ENCODE peak calls at places on chromosomes 2 and 18, in eight cellular contexts. One of them, this sample, is unnamed.

GRCh38 chr2:161426788-161427412 is 10.8 kb downstream of the TBR1 start:
- DNase-seq in astrocyte of the spinal cord: peak; percentile 46
- DNase-seq in ACHN: no peak
- DNase-seq in effector memory CD8-positive, alpha-beta T cell: no peak
- DNase-seq in mucosa of gallbladder: no peak
- DNase-seq in hepatic stellate cell: peak; percentile 52
- DNase-seq in AG08395: peak; percentile 54
- DNase-seq in hypothalamus: no peak
- DNase-seq in this sample: no peak

GRCh38 chr2:201122276-201122675 is 6.3 kb downstream of the CFLAR start:
- DNase-seq in astrocyte of the spinal cord: no peak
- DNase-seq in ACHN: no peak
- DNase-seq in effector memory CD8-positive, alpha-beta T cell: no peak
- DNase-seq in mucosa of gallbladder: no peak
- DNase-seq in hepatic stellate cell: no peak
- DNase-seq in AG08395: no peak
- DNase-seq in hypothalamus: no peak
- DNase-seq in this sample: no peak

GRCh38 chr2:14944562-14945346 is 312.2 kb downstream of the LRATD1 start:
- DNase-seq in astrocyte of the spinal cord: peak; percentile 24
- DNase-seq in ACHN: peak; percentile 44
- DNase-seq in effector memory CD8-positive, alpha-beta T cell: no peak
- DNase-seq in mucosa of gallbladder: peak; percentile 13
- DNase-seq in hepatic stellate cell: no peak
- DNase-seq in AG08395: peak; percentile 21
- DNase-seq in hypothalamus: no peak
- DNase-seq in this sample: no peak

GRCh38 chr2:101818531-101819451 is 121.3 kb downstream of the MAP4K4 start:
- DNase-seq in astrocyte of the spinal cord: peak; percentile 77
- DNase-seq in ACHN: no peak
- DNase-seq in effector memory CD8-positive, alpha-beta T cell: no peak
- DNase-seq in mucosa of gallbladder: no peak
- DNase-seq in hepatic stellate cell: no peak
- DNase-seq in AG08395: no peak
- DNase-seq in hypothalamus: no peak
- DNase-seq in this sample: no peak

GRCh38 chr18:183769-184168 is 25.4 kb downstream of the USP14 start:
- DNase-seq in astrocyte of the spinal cord: peak; percentile 23
- DNase-seq in ACHN: no peak
- DNase-seq in effector memory CD8-positive, alpha-beta T cell: no peak
- DNase-seq in mucosa of gallbladder: no peak
- DNase-seq in hepatic stellate cell: no peak
- DNase-seq in AG08395: peak; percentile 8
- DNase-seq in hypothalamus: no peak
- DNase-seq in this sample: no peak

GRCh38 chr2:23360571-23361125 is 24.3 kb upstream of the KLHL29 start:
- DNase-seq in astrocyte of the spinal cord: no peak
- DNase-seq in ACHN: no peak
- DNase-seq in effector memory CD8-positive, alpha-beta T cell: no peak
- DNase-seq in mucosa of gallbladder: peak; percentile 85
- DNase-seq in hepatic stellate cell: no peak
- DNase-seq in AG08395: no peak
- DNase-seq in hypothalamus: no peak
- DNase-seq in this sample: no peak

GRCh38 chr2:157440404-157441071 is 3.4 kb downstream of the CYTIP start:
- DNase-seq in astrocyte of the spinal cord: no peak
- DNase-seq in ACHN: no peak
- DNase-seq in effector memory CD8-positive, alpha-beta T cell: no peak
- DNase-seq in mucosa of gallbladder: no peak
- DNase-seq in hepatic stellate cell: no peak
- DNase-seq in AG08395: no peak
- DNase-seq in hypothalamus: no peak
- DNase-seq in this sample: no peak

GRCh38 chr2:98900721-98901120 is 35.3 kb downstream of the CRACDL start:
- DNase-seq in astrocyte of the spinal cord: no peak
- DNase-seq in ACHN: no peak
- DNase-seq in effector memory CD8-positive, alpha-beta T cell: no peak
- DNase-seq in mucosa of gallbladder: no peak
- DNase-seq in hepatic stellate cell: no peak
- DNase-seq in AG08395: no peak
- DNase-seq in hypothalamus: no peak
- DNase-seq in this sample: no peak

GRCh38 chr18:44714376-44714775 is 33.7 kb downstream of the SETBP1 start:
- DNase-seq in astrocyte of the spinal cord: no peak
- DNase-seq in ACHN: no peak
- DNase-seq in effector memory CD8-positive, alpha-beta T cell: no peak
- DNase-seq in mucosa of gallbladder: no peak
- DNase-seq in hepatic stellate cell: no peak
- DNase-seq in AG08395: no peak
- DNase-seq in hypothalamus: no peak
- DNase-seq in this sample: no peak

GRCh38 chr18:69885841-69886531 is 61.7 kb downstream of the CD226 start:
- DNase-seq in astrocyte of the spinal cord: no peak
- DNase-seq in ACHN: no peak
- DNase-seq in effector memory CD8-positive, alpha-beta T cell: no peak
- DNase-seq in mucosa of gallbladder: no peak
- DNase-seq in hepatic stellate cell: no peak
- DNase-seq in AG08395: no peak
- DNase-seq in hypothalamus: no peak
- DNase-seq in this sample: no peak

GRCh38 chr18:12597775-12598174 is 60.1 kb downstream of the SPIRE1 start:
- DNase-seq in astrocyte of the spinal cord: peak; percentile 79
- DNase-seq in ACHN: peak; percentile 80
- DNase-seq in effector memory CD8-positive, alpha-beta T cell: no peak
- DNase-seq in mucosa of gallbladder: peak; percentile 16
- DNase-seq in hepatic stellate cell: peak; percentile 67
- DNase-seq in AG08395: peak; percentile 81
- DNase-seq in hypothalamus: no peak
- DNase-seq in this sample: peak; percentile 67

GRCh38 chr2:233059797-233060499 is at the start of gene INPP5D:
- DNase-seq in astrocyte of the spinal cord: no peak
- DNase-seq in ACHN: no peak
- DNase-seq in effector memory CD8-positive, alpha-beta T cell: peak; percentile 66
- DNase-seq in mucosa of gallbladder: peak; percentile 66
- DNase-seq in hepatic stellate cell: no peak
- DNase-seq in AG08395: no peak
- DNase-seq in hypothalamus: no peak
- DNase-seq in this sample: no peak

GRCh38 chr2:109719871-109720270 is 74.2 kb upstream of the RGPD5 start:
- DNase-seq in astrocyte of the spinal cord: no peak
- DNase-seq in ACHN: no peak
- DNase-seq in effector memory CD8-positive, alpha-beta T cell: no peak
- DNase-seq in mucosa of gallbladder: no peak
- DNase-seq in hepatic stellate cell: no peak
- DNase-seq in AG08395: no peak
- DNase-seq in hypothalamus: no peak
- DNase-seq in this sample: no peak

GRCh38 chr2:240620859-240621258 is 4.4 kb upstream of the GPR35 start:
- DNase-seq in astrocyte of the spinal cord: no peak
- DNase-seq in ACHN: no peak
- DNase-seq in effector memory CD8-positive, alpha-beta T cell: no peak
- DNase-seq in mucosa of gallbladder: no peak
- DNase-seq in hepatic stellate cell: no peak
- DNase-seq in AG08395: no peak
- DNase-seq in hypothalamus: no peak
- DNase-seq in this sample: no peak

GRCh38 chr2:128543646-128544045 is 225.0 kb upstream of the HS6ST1 start:
- DNase-seq in astrocyte of the spinal cord: no peak
- DNase-seq in ACHN: no peak
- DNase-seq in effector memory CD8-positive, alpha-beta T cell: no peak
- DNase-seq in mucosa of gallbladder: no peak
- DNase-seq in hepatic stellate cell: no peak
- DNase-seq in AG08395: no peak
- DNase-seq in hypothalamus: no peak
- DNase-seq in this sample: no peak

GRCh38 chr2:137886432-137886831 is 77.8 kb upstream of the HNMT start:
- DNase-seq in astrocyte of the spinal cord: no peak
- DNase-seq in ACHN: peak; percentile 22
- DNase-seq in effector memory CD8-positive, alpha-beta T cell: no peak
- DNase-seq in mucosa of gallbladder: no peak
- DNase-seq in hepatic stellate cell: no peak
- DNase-seq in AG08395: no peak
- DNase-seq in hypothalamus: no peak
- DNase-seq in this sample: no peak

GRCh38 chr2:237156131-237156856 is 70.6 kb downstream of the COPS8 start:
- DNase-seq in astrocyte of the spinal cord: peak; percentile 95
- DNase-seq in ACHN: no peak
- DNase-seq in effector memory CD8-positive, alpha-beta T cell: no peak
- DNase-seq in mucosa of gallbladder: no peak
- DNase-seq in hepatic stellate cell: peak; percentile 75
- DNase-seq in AG08395: peak; percentile 96
- DNase-seq in hypothalamus: no peak
- DNase-seq in this sample: peak; percentile 49

GRCh38 chr2:241900251-241901017 is 30.9 kb downstream of the RTP5 start:
- DNase-seq in astrocyte of the spinal cord: no peak
- DNase-seq in ACHN: no peak
- DNase-seq in effector memory CD8-positive, alpha-beta T cell: no peak
- DNase-seq in mucosa of gallbladder: no peak
- DNase-seq in hepatic stellate cell: no peak
- DNase-seq in AG08395: no peak
- DNase-seq in hypothalamus: no peak
- DNase-seq in this sample: no peak

GRCh38 chr2:62570861-62571698 is 65.1 kb upstream of the TMEM17 start:
- DNase-seq in astrocyte of the spinal cord: no peak
- DNase-seq in ACHN: peak; percentile 37
- DNase-seq in effector memory CD8-positive, alpha-beta T cell: no peak
- DNase-seq in mucosa of gallbladder: peak; percentile 39
- DNase-seq in hepatic stellate cell: no peak
- DNase-seq in AG08395: no peak
- DNase-seq in hypothalamus: no peak
- DNase-seq in this sample: no peak

GRCh38 chr2:216590780-216591179 is 42.4 kb upstream of the IGFBP2 start:
- DNase-seq in astrocyte of the spinal cord: peak; percentile 9
- DNase-seq in ACHN: no peak
- DNase-seq in effector memory CD8-positive, alpha-beta T cell: no peak
- DNase-seq in mucosa of gallbladder: peak; percentile 13
- DNase-seq in hepatic stellate cell: peak; percentile 40
- DNase-seq in AG08395: peak; percentile 62
- DNase-seq in hypothalamus: no peak
- DNase-seq in this sample: peak; percentile 41

GRCh38 chr18:12862467-12862866 is 21.6 kb downstream of the PTPN2 start:
- DNase-seq in astrocyte of the spinal cord: no peak
- DNase-seq in ACHN: no peak
- DNase-seq in effector memory CD8-positive, alpha-beta T cell: no peak
- DNase-seq in mucosa of gallbladder: peak; percentile 41
- DNase-seq in hepatic stellate cell: no peak
- DNase-seq in AG08395: no peak
- DNase-seq in hypothalamus: no peak
- DNase-seq in this sample: no peak

GRCh38 chr2:160494243-160494642 is 636 bp upstream of the RBMS1 start:
- DNase-seq in astrocyte of the spinal cord: peak; percentile 33
- DNase-seq in ACHN: no peak
- DNase-seq in effector memory CD8-positive, alpha-beta T cell: no peak
- DNase-seq in mucosa of gallbladder: no peak
- DNase-seq in hepatic stellate cell: no peak
- DNase-seq in AG08395: no peak
- DNase-seq in hypothalamus: no peak
- DNase-seq in this sample: no peak

GRCh38 chr2:225667465-225667864 is 268.0 kb downstream of the NYAP2 start:
- DNase-seq in astrocyte of the spinal cord: no peak
- DNase-seq in ACHN: no peak
- DNase-seq in effector memory CD8-positive, alpha-beta T cell: no peak
- DNase-seq in mucosa of gallbladder: no peak
- DNase-seq in hepatic stellate cell: no peak
- DNase-seq in AG08395: no peak
- DNase-seq in hypothalamus: no peak
- DNase-seq in this sample: no peak

GRCh38 chr2:165762723-165763122 is 31.3 kb downstream of the GALNT3 start:
- DNase-seq in astrocyte of the spinal cord: no peak
- DNase-seq in ACHN: no peak
- DNase-seq in effector memory CD8-positive, alpha-beta T cell: no peak
- DNase-seq in mucosa of gallbladder: no peak
- DNase-seq in hepatic stellate cell: no peak
- DNase-seq in AG08395: no peak
- DNase-seq in hypothalamus: no peak
- DNase-seq in this sample: no peak

GRCh38 chr2:112529751-112530150 is 12.5 kb upstream of the POLR1B start:
- DNase-seq in astrocyte of the spinal cord: no peak
- DNase-seq in ACHN: no peak
- DNase-seq in effector memory CD8-positive, alpha-beta T cell: no peak
- DNase-seq in mucosa of gallbladder: no peak
- DNase-seq in hepatic stellate cell: no peak
- DNase-seq in AG08395: no peak
- DNase-seq in hypothalamus: no peak
- DNase-seq in this sample: no peak

GRCh38 chr2:26757873-26758789 is 6.0 kb upstream of the SLC35F6 start:
- DNase-seq in astrocyte of the spinal cord: peak; percentile 98
- DNase-seq in ACHN: peak; percentile 99
- DNase-seq in effector memory CD8-positive, alpha-beta T cell: no peak
- DNase-seq in mucosa of gallbladder: peak; percentile 70
- DNase-seq in hepatic stellate cell: peak; percentile 63
- DNase-seq in AG08395: peak; percentile 81
- DNase-seq in hypothalamus: no peak
- DNase-seq in this sample: peak; percentile 41

GRCh38 chr2:152432206-152432653 is 97.3 kb downstream of the FMNL2 start:
- DNase-seq in astrocyte of the spinal cord: peak; percentile 50
- DNase-seq in ACHN: no peak
- DNase-seq in effector memory CD8-positive, alpha-beta T cell: no peak
- DNase-seq in mucosa of gallbladder: no peak
- DNase-seq in hepatic stellate cell: no peak
- DNase-seq in AG08395: peak; percentile 51
- DNase-seq in hypothalamus: no peak
- DNase-seq in this sample: no peak

GRCh38 chr2:235131334-235132305 is 179.8 kb downstream of the SH3BP4 start:
- DNase-seq in astrocyte of the spinal cord: no peak
- DNase-seq in ACHN: no peak
- DNase-seq in effector memory CD8-positive, alpha-beta T cell: no peak
- DNase-seq in mucosa of gallbladder: no peak
- DNase-seq in hepatic stellate cell: no peak
- DNase-seq in AG08395: no peak
- DNase-seq in hypothalamus: no peak
- DNase-seq in this sample: no peak

GRCh38 chr18:79581911-79582310 is 97.7 kb upstream of the CTDP1 start:
- DNase-seq in astrocyte of the spinal cord: no peak
- DNase-seq in ACHN: no peak
- DNase-seq in effector memory CD8-positive, alpha-beta T cell: no peak
- DNase-seq in mucosa of gallbladder: no peak
- DNase-seq in hepatic stellate cell: no peak
- DNase-seq in AG08395: no peak
- DNase-seq in hypothalamus: no peak
- DNase-seq in this sample: no peak

GRCh38 chr2:224601923-224602322 is 16.8 kb upstream of the CUL3 start:
- DNase-seq in astrocyte of the spinal cord: no peak
- DNase-seq in ACHN: no peak
- DNase-seq in effector memory CD8-positive, alpha-beta T cell: no peak
- DNase-seq in mucosa of gallbladder: no peak
- DNase-seq in hepatic stellate cell: no peak
- DNase-seq in AG08395: no peak
- DNase-seq in hypothalamus: no peak
- DNase-seq in this sample: no peak

GRCh38 chr2:162706770-162707169 is 131.8 kb downstream of the KCNH7 start:
- DNase-seq in astrocyte of the spinal cord: no peak
- DNase-seq in ACHN: no peak
- DNase-seq in effector memory CD8-positive, alpha-beta T cell: no peak
- DNase-seq in mucosa of gallbladder: no peak
- DNase-seq in hepatic stellate cell: no peak
- DNase-seq in AG08395: no peak
- DNase-seq in hypothalamus: no peak
- DNase-seq in this sample: no peak

GRCh38 chr2:236164201-236164982 is 3.8 kb downstream of the GBX2 start:
- DNase-seq in astrocyte of the spinal cord: no peak
- DNase-seq in ACHN: no peak
- DNase-seq in effector memory CD8-positive, alpha-beta T cell: no peak
- DNase-seq in mucosa of gallbladder: no peak
- DNase-seq in hepatic stellate cell: no peak
- DNase-seq in AG08395: no peak
- DNase-seq in hypothalamus: no peak
- DNase-seq in this sample: no peak

GRCh38 chr2:106065268-106065982 is 128.7 kb downstream of the UXS1 start:
- DNase-seq in astrocyte of the spinal cord: no peak
- DNase-seq in ACHN: no peak
- DNase-seq in effector memory CD8-positive, alpha-beta T cell: no peak
- DNase-seq in mucosa of gallbladder: no peak
- DNase-seq in hepatic stellate cell: no peak
- DNase-seq in AG08395: no peak
- DNase-seq in hypothalamus: no peak
- DNase-seq in this sample: no peak

GRCh38 chr2:175154670-175155082 is 13.3 kb downstream of the ATF2 start:
- DNase-seq in astrocyte of the spinal cord: peak; percentile 77
- DNase-seq in ACHN: peak; percentile 31
- DNase-seq in effector memory CD8-positive, alpha-beta T cell: no peak
- DNase-seq in mucosa of gallbladder: no peak
- DNase-seq in hepatic stellate cell: peak; percentile 26
- DNase-seq in AG08395: peak; percentile 50
- DNase-seq in hypothalamus: no peak
- DNase-seq in this sample: peak; percentile 41

This sample was measured in HTR-8/SVneo.